ENCODE peak calls at places on chromosome 2, in nine cellular contexts. One of them, this sample, is unnamed.
A peak's percentile ranks its signal among the peaks of the same experiment; 100 is the strongest.

GRCh38 chr2:32264422-32265149 is at the start of gene NLRC4:
- DNase-seq in gastrocnemius medialis: no peak
- DNase-seq in AG04449: no peak
- DNase-seq in cardiac fibroblast: no peak
- DNase-seq in neural progenitor cell: no peak
- DNase-seq in left lung: no peak
- DNase-seq in adrenal gland: no peak
- DNase-seq in fibroblast of the aortic adventitia: no peak
- DNase-seq in astrocyte of the cerebellum: no peak
- DNase-seq in this sample: peak; percentile 13

GRCh38 chr2:58918138-58918537 is 677.0 kb upstream of the FANCL start:
- DNase-seq in gastrocnemius medialis: no peak
- DNase-seq in AG04449: peak; percentile 63
- DNase-seq in cardiac fibroblast: no peak
- DNase-seq in neural progenitor cell: peak; percentile 70
- DNase-seq in left lung: no peak
- DNase-seq in adrenal gland: no peak
- DNase-seq in fibroblast of the aortic adventitia: peak; percentile 15
- DNase-seq in astrocyte of the cerebellum: peak; percentile 35
- DNase-seq in this sample: peak; percentile 59

GRCh38 chr2:213284105-213285090 is at the start of gene SPAG16:
- DNase-seq in gastrocnemius medialis: peak; percentile 64
- DNase-seq in AG04449: peak; percentile 85
- DNase-seq in cardiac fibroblast: peak; percentile 99
- DNase-seq in neural progenitor cell: peak; percentile 99
- DNase-seq in left lung: peak; percentile 95
- DNase-seq in adrenal gland: peak; percentile 99
- DNase-seq in fibroblast of the aortic adventitia: peak; percentile 96
- DNase-seq in astrocyte of the cerebellum: peak; percentile 91
- DNase-seq in this sample: peak; percentile 99

GRCh38 chr2:11071939-11072338 is 83.3 kb upstream of the SLC66A3 start:
- DNase-seq in gastrocnemius medialis: no peak
- DNase-seq in AG04449: no peak
- DNase-seq in cardiac fibroblast: no peak
- DNase-seq in neural progenitor cell: no peak
- DNase-seq in left lung: no peak
- DNase-seq in adrenal gland: no peak
- DNase-seq in fibroblast of the aortic adventitia: no peak
- DNase-seq in astrocyte of the cerebellum: no peak
- DNase-seq in this sample: no peak

GRCh38 chr2:8630676-8631464 is 51.0 kb upstream of the ID2 start:
- DNase-seq in gastrocnemius medialis: no peak
- DNase-seq in AG04449: no peak
- DNase-seq in cardiac fibroblast: no peak
- DNase-seq in neural progenitor cell: no peak
- DNase-seq in left lung: no peak
- DNase-seq in adrenal gland: no peak
- DNase-seq in fibroblast of the aortic adventitia: no peak
- DNase-seq in astrocyte of the cerebellum: no peak
- DNase-seq in this sample: no peak

GRCh38 chr2:55364189-55365055 is 55.2 kb downstream of the CCDC88A start:
- DNase-seq in gastrocnemius medialis: peak; percentile 36
- DNase-seq in AG04449: peak; percentile 93
- DNase-seq in cardiac fibroblast: peak; percentile 98
- DNase-seq in neural progenitor cell: no peak
- DNase-seq in left lung: no peak
- DNase-seq in adrenal gland: peak; percentile 84
- DNase-seq in fibroblast of the aortic adventitia: peak; percentile 99
- DNase-seq in astrocyte of the cerebellum: peak; percentile 98
- DNase-seq in this sample: peak; percentile 98

GRCh38 chr2:32719933-32720716 is 92.3 kb downstream of the TTC27 start:
- DNase-seq in gastrocnemius medialis: no peak
- DNase-seq in AG04449: no peak
- DNase-seq in cardiac fibroblast: peak; percentile 17
- DNase-seq in neural progenitor cell: no peak
- DNase-seq in left lung: no peak
- DNase-seq in adrenal gland: no peak
- DNase-seq in fibroblast of the aortic adventitia: peak; percentile 61
- DNase-seq in astrocyte of the cerebellum: no peak
- DNase-seq in this sample: peak; percentile 34

GRCh38 chr2:226911932-226912331 is 76.1 kb downstream of the RHBDD1 start:
- DNase-seq in gastrocnemius medialis: no peak
- DNase-seq in AG04449: peak; percentile 37
- DNase-seq in cardiac fibroblast: peak; percentile 44
- DNase-seq in neural progenitor cell: no peak
- DNase-seq in left lung: no peak
- DNase-seq in adrenal gland: no peak
- DNase-seq in fibroblast of the aortic adventitia: peak; percentile 21
- DNase-seq in astrocyte of the cerebellum: no peak
- DNase-seq in this sample: peak; percentile 62

GRCh38 chr2:195656859-195657633 is at the start of gene SLC39A10:
- DNase-seq in gastrocnemius medialis: peak; percentile 93
- DNase-seq in AG04449: peak; percentile 94
- DNase-seq in cardiac fibroblast: peak; percentile 98
- DNase-seq in neural progenitor cell: peak; percentile 97
- DNase-seq in left lung: peak; percentile 99
- DNase-seq in adrenal gland: peak; percentile 96
- DNase-seq in fibroblast of the aortic adventitia: peak; percentile 99
- DNase-seq in astrocyte of the cerebellum: peak; percentile 96
- DNase-seq in this sample: peak; percentile 98

GRCh38 chr2:63792523-63792922 is 49.2 kb upstream of the UGP2 start:
- DNase-seq in gastrocnemius medialis: no peak
- DNase-seq in AG04449: peak; percentile 69
- DNase-seq in cardiac fibroblast: peak; percentile 71
- DNase-seq in neural progenitor cell: no peak
- DNase-seq in left lung: no peak
- DNase-seq in adrenal gland: no peak
- DNase-seq in fibroblast of the aortic adventitia: peak; percentile 69
- DNase-seq in astrocyte of the cerebellum: peak; percentile 70
- DNase-seq in this sample: peak; percentile 97

GRCh38 chr2:202426751-202427150 is 50.6 kb downstream of the BMPR2 start:
- DNase-seq in gastrocnemius medialis: no peak
- DNase-seq in AG04449: no peak
- DNase-seq in cardiac fibroblast: no peak
- DNase-seq in neural progenitor cell: no peak
- DNase-seq in left lung: no peak
- DNase-seq in adrenal gland: no peak
- DNase-seq in fibroblast of the aortic adventitia: no peak
- DNase-seq in astrocyte of the cerebellum: no peak
- DNase-seq in this sample: no peak

GRCh38 chr2:209790066-209790728 is 18.6 kb downstream of the UNC80 start:
- DNase-seq in gastrocnemius medialis: no peak
- DNase-seq in AG04449: no peak
- DNase-seq in cardiac fibroblast: no peak
- DNase-seq in neural progenitor cell: no peak
- DNase-seq in left lung: no peak
- DNase-seq in adrenal gland: no peak
- DNase-seq in fibroblast of the aortic adventitia: no peak
- DNase-seq in astrocyte of the cerebellum: no peak
- DNase-seq in this sample: no peak

GRCh38 chr2:228507870-228508269 is 326.4 kb upstream of the SPHKAP start:
- DNase-seq in gastrocnemius medialis: no peak
- DNase-seq in AG04449: no peak
- DNase-seq in cardiac fibroblast: peak; percentile 23
- DNase-seq in neural progenitor cell: peak; percentile 18
- DNase-seq in left lung: no peak
- DNase-seq in adrenal gland: peak; percentile 52
- DNase-seq in fibroblast of the aortic adventitia: peak; percentile 35
- DNase-seq in astrocyte of the cerebellum: no peak
- DNase-seq in this sample: no peak

GRCh38 chr2:191171708-191172355 is 21.0 kb upstream of the STAT4 start:
- DNase-seq in gastrocnemius medialis: no peak
- DNase-seq in AG04449: peak; percentile 94
- DNase-seq in cardiac fibroblast: peak; percentile 96
- DNase-seq in neural progenitor cell: peak; percentile 24
- DNase-seq in left lung: no peak
- DNase-seq in adrenal gland: peak; percentile 26
- DNase-seq in fibroblast of the aortic adventitia: peak; percentile 100
- DNase-seq in astrocyte of the cerebellum: peak; percentile 74
- DNase-seq in this sample: peak; percentile 86

GRCh38 chr2:232523682-232524597 is 2.0 kb upstream of the CHRND start:
- DNase-seq in gastrocnemius medialis: no peak
- DNase-seq in AG04449: no peak
- DNase-seq in cardiac fibroblast: peak; percentile 37
- DNase-seq in neural progenitor cell: peak; percentile 92
- DNase-seq in left lung: peak; percentile 80
- DNase-seq in adrenal gland: no peak
- DNase-seq in fibroblast of the aortic adventitia: peak; percentile 14
- DNase-seq in astrocyte of the cerebellum: no peak
- DNase-seq in this sample: peak; percentile 17

GRCh38 chr2:85012855-85013254 is 41.9 kb downstream of the KCMF1 start:
- DNase-seq in gastrocnemius medialis: no peak
- DNase-seq in AG04449: no peak
- DNase-seq in cardiac fibroblast: no peak
- DNase-seq in neural progenitor cell: no peak
- DNase-seq in left lung: no peak
- DNase-seq in adrenal gland: no peak
- DNase-seq in fibroblast of the aortic adventitia: no peak
- DNase-seq in astrocyte of the cerebellum: no peak
- DNase-seq in this sample: no peak

GRCh38 chr2:85017436-85018048 is 46.6 kb downstream of the KCMF1 start:
- DNase-seq in gastrocnemius medialis: no peak
- DNase-seq in AG04449: no peak
- DNase-seq in cardiac fibroblast: peak; percentile 42
- DNase-seq in neural progenitor cell: no peak
- DNase-seq in left lung: no peak
- DNase-seq in adrenal gland: no peak
- DNase-seq in fibroblast of the aortic adventitia: peak; percentile 62
- DNase-seq in astrocyte of the cerebellum: peak; percentile 11
- DNase-seq in this sample: peak; percentile 56

GRCh38 chr2:85018049-85018447 is 47.1 kb downstream of the KCMF1 start:
- DNase-seq in gastrocnemius medialis: no peak
- DNase-seq in AG04449: no peak
- DNase-seq in cardiac fibroblast: no peak
- DNase-seq in neural progenitor cell: no peak
- DNase-seq in left lung: no peak
- DNase-seq in adrenal gland: no peak
- DNase-seq in fibroblast of the aortic adventitia: peak; percentile 10
- DNase-seq in astrocyte of the cerebellum: no peak
- DNase-seq in this sample: peak; percentile 7

GRCh38 chr2:85019121-85019520 is 48.2 kb downstream of the KCMF1 start:
- DNase-seq in gastrocnemius medialis: no peak
- DNase-seq in AG04449: no peak
- DNase-seq in cardiac fibroblast: no peak
- DNase-seq in neural progenitor cell: no peak
- DNase-seq in left lung: no peak
- DNase-seq in adrenal gland: no peak
- DNase-seq in fibroblast of the aortic adventitia: no peak
- DNase-seq in astrocyte of the cerebellum: no peak
- DNase-seq in this sample: no peak

GRCh38 chr2:85015653-85016360 is 44.8 kb downstream of the KCMF1 start:
- DNase-seq in gastrocnemius medialis: no peak
- DNase-seq in AG04449: no peak
- DNase-seq in cardiac fibroblast: peak; percentile 38
- DNase-seq in neural progenitor cell: no peak
- DNase-seq in left lung: no peak
- DNase-seq in adrenal gland: no peak
- DNase-seq in fibroblast of the aortic adventitia: peak; percentile 48
- DNase-seq in astrocyte of the cerebellum: no peak
- DNase-seq in this sample: peak; percentile 29
- TF ChIP-seq CTCF in gastrocnemius medialis: no peak
- TF ChIP-seq CTCF in AG04449: no peak
- TF ChIP-seq CTCF in cardiac fibroblast: peak; percentile 10
- TF ChIP-seq CTCF in neural progenitor cell: peak; percentile 15
- TF ChIP-seq CTCF in left lung: no peak
- TF ChIP-seq CTCF in adrenal gland: no peak
- TF ChIP-seq CTCF in fibroblast of the aortic adventitia: peak; percentile 25
- TF ChIP-seq CTCF in astrocyte of the cerebellum: peak; percentile 6
- TF ChIP-seq CTCF in this sample: peak; percentile 33

GRCh38 chr2:118830121-118830520 is 17.3 kb downstream of the EN1 start:
- DNase-seq in gastrocnemius medialis: no peak
- DNase-seq in AG04449: no peak
- DNase-seq in cardiac fibroblast: no peak
- DNase-seq in neural progenitor cell: no peak
- DNase-seq in left lung: no peak
- DNase-seq in adrenal gland: no peak
- DNase-seq in fibroblast of the aortic adventitia: no peak
- DNase-seq in astrocyte of the cerebellum: no peak
- DNase-seq in this sample: no peak
- H3K4me3 ChIP-seq in gastrocnemius medialis: peak overlapping the region; percentile 8
- H3K4me3 ChIP-seq in AG04449: no peak overlapping the region
- H3K4me3 ChIP-seq in cardiac fibroblast: no peak overlapping the region
- H3K4me3 ChIP-seq in neural progenitor cell: no peak overlapping the region
- H3K4me3 ChIP-seq in left lung: no peak overlapping the region
- H3K4me3 ChIP-seq in adrenal gland: no peak overlapping the region
- H3K4me3 ChIP-seq in fibroblast of the aortic adventitia: no peak overlapping the region
- H3K4me3 ChIP-seq in astrocyte of the cerebellum: no peak overlapping the region
- H3K4me3 ChIP-seq in this sample: no peak overlapping the region

DNA sequence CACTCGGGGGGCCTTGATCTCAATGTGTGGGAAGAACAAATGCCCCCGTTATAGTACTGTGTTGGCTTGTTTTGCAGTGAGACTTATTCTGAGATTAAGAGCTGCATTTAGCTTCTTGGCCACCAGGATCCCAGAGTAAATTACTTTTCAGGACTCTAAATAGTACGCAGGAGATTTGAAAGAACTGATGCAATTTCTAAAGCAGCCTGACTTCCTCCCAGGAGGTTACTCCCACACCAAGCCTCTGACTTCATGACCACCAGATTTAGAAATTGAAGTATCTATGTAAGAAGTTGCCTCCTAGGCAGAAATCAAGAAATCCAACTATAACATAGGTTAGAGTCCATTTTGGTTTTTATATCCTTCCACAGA is 67.0 kb downstream of the FEZ2 start:
- DNase-seq in gastrocnemius medialis: no peak
- DNase-seq in AG04449: no peak
- DNase-seq in cardiac fibroblast: peak; percentile 93
- DNase-seq in neural progenitor cell: no peak
- DNase-seq in left lung: no peak
- DNase-seq in adrenal gland: no peak
- DNase-seq in fibroblast of the aortic adventitia: peak; percentile 75
- DNase-seq in astrocyte of the cerebellum: no peak
- DNase-seq in this sample: peak; percentile 89
- TF ChIP-seq CTCF in gastrocnemius medialis: no peak
- TF ChIP-seq CTCF in AG04449: no peak
- TF ChIP-seq CTCF in cardiac fibroblast: peak; percentile 44
- TF ChIP-seq CTCF in neural progenitor cell: peak; percentile 23
- TF ChIP-seq CTCF in left lung: no peak
- TF ChIP-seq CTCF in adrenal gland: no peak
- TF ChIP-seq CTCF in fibroblast of the aortic adventitia: peak; percentile 30
- TF ChIP-seq CTCF in astrocyte of the cerebellum: no peak
- TF ChIP-seq CTCF in this sample: peak; percentile 51

DNA sequence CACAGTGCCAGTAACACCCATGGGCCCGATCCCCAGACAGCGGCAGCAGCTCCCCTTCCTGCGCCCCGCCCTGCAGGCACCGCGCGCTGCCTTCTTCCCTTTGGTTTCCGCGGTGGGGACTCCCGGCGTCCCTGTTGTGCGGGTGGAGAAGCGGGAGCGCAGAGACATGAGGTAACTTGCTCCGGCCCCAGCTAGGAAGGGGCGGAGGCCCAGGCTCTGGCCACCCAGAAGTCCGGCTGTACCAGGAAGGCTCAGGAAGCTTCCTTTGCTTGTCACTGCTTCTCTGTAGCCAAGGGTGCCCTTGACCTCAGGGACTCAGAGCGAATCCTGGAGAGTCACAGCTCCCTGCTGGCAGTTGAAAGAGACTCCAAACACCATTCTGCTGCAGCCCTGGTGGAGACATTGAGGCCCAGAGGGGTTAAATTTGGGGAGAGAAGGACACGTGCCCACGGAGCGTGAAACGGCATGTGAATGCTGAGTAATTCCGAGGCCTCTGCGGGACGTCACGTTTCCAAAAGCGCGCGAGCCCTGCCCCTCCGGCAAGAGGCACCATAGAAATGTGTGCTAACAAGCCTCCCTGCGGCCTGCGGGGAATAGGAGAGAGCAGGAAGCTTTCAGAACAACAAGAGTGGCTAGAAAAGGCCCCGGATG is 6.7 kb upstream of the ADCY3 start:
- DNase-seq in gastrocnemius medialis: peak; percentile 59
- DNase-seq in AG04449: no peak
- DNase-seq in cardiac fibroblast: peak; percentile 54
- DNase-seq in neural progenitor cell: peak; percentile 41
- DNase-seq in left lung: peak; percentile 83
- DNase-seq in adrenal gland: peak; percentile 51
- DNase-seq in fibroblast of the aortic adventitia: peak; percentile 57
- DNase-seq in astrocyte of the cerebellum: no peak
- DNase-seq in this sample: peak; percentile 59
- H3K4me3 ChIP-seq in gastrocnemius medialis: peak overlapping the region; percentile 24
- H3K4me3 ChIP-seq in AG04449: no peak overlapping the region
- H3K4me3 ChIP-seq in cardiac fibroblast: no peak overlapping the region
- H3K4me3 ChIP-seq in neural progenitor cell: no peak overlapping the region
- H3K4me3 ChIP-seq in left lung: no peak overlapping the region
- H3K4me3 ChIP-seq in adrenal gland: no peak overlapping the region
- H3K4me3 ChIP-seq in fibroblast of the aortic adventitia: no peak overlapping the region
- H3K4me3 ChIP-seq in astrocyte of the cerebellum: no peak overlapping the region
- H3K4me3 ChIP-seq in this sample: peak overlapping the region; percentile 2